ENCODE peak calls at places on chromosomes 2 and 18, in nine cellular contexts. H is activated CD4-positive, alpha-beta T cell treated with anti-CD3 and anti-CD28 coated beads for 36 hours; N is Right ventricle myocardium superior; X is GM12878; I is upper lobe of right lung; E is heart left ventricle; T is stimulated activated effector memory CD8-positive, alpha-beta T cell treated with anti-CD3 and anti-CD28 coated beads, Interleukin-12 subunit alpha, Interleukin-12 subunit beta, amount 100 ng/mL, for 72 hours; K is RWPE2; R is naive thymus-derived CD4-positive, alpha-beta T cell. M is an unnamed sample.

GRCh38 chr2:164560902-164561301 is 60.4 kb downstream of the GRB14 start:
- ATAC-seq in H (no peak), N (peak), X (no peak), I (no peak), E (peak), T (no peak), K (no peak), R (no peak), M (no peak)

GRCh38 chr2:164671664-164672396 is 50.5 kb upstream of the GRB14 start:
- ATAC-seq in H (no peak), N (peak), X (no peak), I (no peak), E (peak), T (no peak), K (no peak), R (no peak), M (no peak)

GRCh38 chr2:218186876-218187649 is 20.3 kb upstream of the CXCR1 start:
- ATAC-seq in H (peak), N (peak), X (peak), I (no peak), E (no peak), T (no peak), K (no peak), R (no peak), M (no peak)

GRCh38 chr2:136238552-136239346 is 120.8 kb upstream of the CXCR4 start:
- ATAC-seq in H (peak), N (peak), X (peak), I (peak), E (peak), T (peak), K (peak), R (peak), M (peak)

GRCh38 chr18:74249181-74249968 is 42.4 kb downstream of the CYB5A start:
- ATAC-seq in H (no peak), N (peak), X (no peak), I (peak), E (peak), T (no peak), K (peak), R (peak), M (no peak)

GRCh38 chr2:201436141-201436540 is 15.1 kb downstream of the TRAK2 start:
- ATAC-seq in H (no peak), N (no peak), X (no peak), I (no peak), E (no peak), T (no peak), K (no peak), R (no peak), M (no peak)

GRCh38 chr2:163171786-163172549 is 333.4 kb upstream of the KCNH7 start:
- ATAC-seq in H (no peak), N (no peak), X (no peak), I (no peak), E (no peak), T (no peak), K (peak), R (no peak), M (no peak)

GRCh38 chr18:3256693-3257626 is 5.0 kb upstream of the MYL12B start:
- ATAC-seq in H (no peak), N (peak), X (peak), I (peak), E (no peak), T (no peak), K (peak), R (no peak), M (no peak)

GRCh38 chr18:13176847-13177246 is 41.7 kb upstream of the LDLRAD4 start:
- ATAC-seq in H (no peak), N (no peak), X (no peak), I (no peak), E (no peak), T (no peak), K (no peak), R (no peak), M (no peak)

GRCh38 chr2:73926493-73927327 is at the start of gene DGUOK:
- ATAC-seq in H (peak), N (peak), X (peak), I (peak), E (peak), T (peak), K (peak), R (peak), M (peak)

GRCh38 chr2:214856116-214856515 is 46.6 kb upstream of the BARD1 start:
- ATAC-seq in H (no peak), N (no peak), X (no peak), I (no peak), E (no peak), T (no peak), K (no peak), R (no peak), M (no peak)